ENCODE peak calls at places on chromosomes 5 and 9, in six cellular contexts. One of them, this sample, is unnamed.
A peak's percentile ranks its signal among the peaks of the same experiment; 100 is the strongest.

GRCh38 chr5:174601937-174602336 is 122.4 kb upstream of the MSX2 start:
- DNase-seq in NCI-H510A treated with DMSO at 0.1 percent for 48 hours: no peak
- DNase-seq in AML-193: no peak
- DNase-seq in HFF-Myc: no peak
- DNase-seq in GM12865: no peak
- DNase-seq in CD8-positive, alpha-beta T cell: no peak
- DNase-seq in this sample: no peak

GRCh38 chr5:92308679-92309078 is 925.6 kb upstream of the ARRDC3 start:
- DNase-seq in NCI-H510A treated with DMSO at 0.1 percent for 48 hours: no peak
- DNase-seq in AML-193: no peak
- DNase-seq in HFF-Myc: no peak
- DNase-seq in GM12865: no peak
- DNase-seq in CD8-positive, alpha-beta T cell: no peak
- DNase-seq in this sample: no peak

GRCh38 chr5:35785601-35786085 is 71.0 kb upstream of the IL7R start:
- DNase-seq in NCI-H510A treated with DMSO at 0.1 percent for 48 hours: no peak
- DNase-seq in AML-193: no peak
- DNase-seq in HFF-Myc: no peak
- DNase-seq in GM12865: no peak
- DNase-seq in CD8-positive, alpha-beta T cell: no peak
- DNase-seq in this sample: no peak

GRCh38 chr5:165630211-165630866 is 2124.9 kb downstream of the MAT2B start:
- DNase-seq in NCI-H510A treated with DMSO at 0.1 percent for 48 hours: peak; percentile 9
- DNase-seq in AML-193: peak; percentile 65
- DNase-seq in HFF-Myc: no peak
- DNase-seq in GM12865: peak; percentile 61
- DNase-seq in CD8-positive, alpha-beta T cell: no peak
- DNase-seq in this sample: peak; percentile 29

GRCh38 chr5:3320317-3320865 is 275.2 kb upstream of the IRX1 start:
- DNase-seq in NCI-H510A treated with DMSO at 0.1 percent for 48 hours: no peak
- DNase-seq in AML-193: no peak
- DNase-seq in HFF-Myc: no peak
- DNase-seq in GM12865: no peak
- DNase-seq in CD8-positive, alpha-beta T cell: no peak
- DNase-seq in this sample: no peak

GRCh38 chr9:99259231-99259918 is 37.3 kb downstream of the SEC61B start:
- DNase-seq in NCI-H510A treated with DMSO at 0.1 percent for 48 hours: no peak
- DNase-seq in AML-193: no peak
- DNase-seq in HFF-Myc: no peak
- DNase-seq in GM12865: no peak
- DNase-seq in CD8-positive, alpha-beta T cell: peak; percentile 55
- DNase-seq in this sample: peak; percentile 74

GRCh38 chr5:175810457-175810856 is 60.9 kb upstream of the CPLX2 start:
- DNase-seq in NCI-H510A treated with DMSO at 0.1 percent for 48 hours: no peak
- DNase-seq in AML-193: no peak
- DNase-seq in HFF-Myc: no peak
- DNase-seq in GM12865: no peak
- DNase-seq in CD8-positive, alpha-beta T cell: no peak
- DNase-seq in this sample: no peak

GRCh38 chr5:141868541-141868940 is 9.7 kb downstream of the PCDH1 start:
- DNase-seq in NCI-H510A treated with DMSO at 0.1 percent for 48 hours: no peak
- DNase-seq in AML-193: no peak
- DNase-seq in HFF-Myc: no peak
- DNase-seq in GM12865: no peak
- DNase-seq in CD8-positive, alpha-beta T cell: no peak
- DNase-seq in this sample: no peak

GRCh38 chr9:135714242-135715055 is 12.5 kb downstream of the KCNT1 start:
- DNase-seq in NCI-H510A treated with DMSO at 0.1 percent for 48 hours: no peak
- DNase-seq in AML-193: no peak
- DNase-seq in HFF-Myc: no peak
- DNase-seq in GM12865: no peak
- DNase-seq in CD8-positive, alpha-beta T cell: no peak
- DNase-seq in this sample: no peak

GRCh38 chr9:108552459-108553040 is 303.2 kb downstream of the ACTL7B start:
- DNase-seq in NCI-H510A treated with DMSO at 0.1 percent for 48 hours: no peak
- DNase-seq in AML-193: no peak
- DNase-seq in HFF-Myc: no peak
- DNase-seq in GM12865: no peak
- DNase-seq in CD8-positive, alpha-beta T cell: no peak
- DNase-seq in this sample: no peak